ENCODE peak calls at places on chromosomes 16 and 17, in six cellular contexts. K is mesenchymal stem cell, V is aorta, S is pancreas, H is neuronal stem cell, E is SK-N-SH. N is an unnamed sample.

GRCh38 chr17:69637399-69638165 is 223.1 kb downstream of the MAP2K6 start:
- DNase-seq in K (peak; percentile 20), V (no peak), H (no peak), E (no peak), S (no peak), N (no peak)

GRCh38 chr17:21369395-21369794 is 6.8 kb upstream of the KCNJ12 start:
- DNase-seq in S (no peak), H (no peak), K (no peak), E (no peak), V (no peak), N (no peak)

GRCh38 chr17:45430738-45431530 is 1.7 kb downstream of the ARHGAP27 start:
- DNase-seq in V (peak; percentile 79), H (no peak), S (peak; percentile 71), E (no peak), K (peak; percentile 47), N (no peak)

GRCh38 chr17:1883536-1883935 is 53.7 kb downstream of the RPA1 start:
- DNase-seq in V (no peak), K (no peak), H (no peak), S (no peak), E (no peak), N (no peak)

GRCh38 chr16:85667261-85667660 is 21.5 kb downstream of the GINS2 start:
- DNase-seq in E (no peak), H (no peak), K (no peak), S (no peak), V (no peak), N (no peak)

GRCh38 chr16:50351952-50352351 is 16.8 kb downstream of the BRD7 start:
- DNase-seq in H (no peak), E (no peak), K (no peak), S (no peak), V (no peak), N (no peak)

GRCh38 chr16:83793179-83793578 is 14.6 kb upstream of the HSBP1 start:
- DNase-seq in K (no peak), E (no peak), S (no peak), V (no peak), H (no peak), N (no peak)

GRCh38 chr17:21161498-21162393 is 35.0 kb downstream of the DHRS7B start:
- DNase-seq in K (peak; percentile 12), S (no peak), V (no peak), H (no peak), E (no peak), N (no peak)

GRCh38 chr17:21001111-21001812 is 41.5 kb downstream of the USP22 start:
- DNase-seq in H (no peak), S (no peak), E (no peak), K (peak; percentile 35), V (no peak), N (no peak)

GRCh38 chr16:51276335-51276734 is 125.3 kb upstream of the SALL1 start:
- DNase-seq in V (no peak), S (no peak), K (peak; percentile 13), H (no peak), E (no peak), N (no peak)

GRCh38 chr17:79914813-79915740 is 75.8 kb upstream of the CBX4 start:
- DNase-seq in E (no peak), H (no peak), K (no peak), S (peak; percentile 24), V (peak; percentile 64), N (no peak)
- H3K27me3 ChIP-seq in E (peaks cover 2% of the 10 kb centered on the region), H (peaks cover 76% of the 10 kb centered on the region), K (peaks cover 60% of the 10 kb centered on the region), S (no peaks in the 10 kb centered on the region), V (no peaks in the 10 kb centered on the region), N (peaks cover 78% of the 10 kb centered on the region)

GRCh38 chr17:76444518-76445311 is 8.2 kb downstream of the UBE2O start:
- DNase-seq in K (peak; percentile 49), H (no peak), E (no peak), S (no peak), V (peak; percentile 42), N (no peak)
- H3K27me3 ChIP-seq in K (no peaks in the 10 kb centered on the region), H (no peaks in the 10 kb centered on the region), E (no peaks in the 10 kb centered on the region), S (no peaks in the 10 kb centered on the region), V (no peaks in the 10 kb centered on the region), N (no peaks in the 10 kb centered on the region)

GRCh38 chr17:73492802-73493139 is 151.5 kb downstream of the SDK2 start:
- DNase-seq in V (no peak), H (no peak), E (peak; percentile 93), K (no peak), S (no peak), N (no peak)
- H3K27me3 ChIP-seq in V (no peaks in the 10 kb centered on the region), H (no peaks in the 10 kb centered on the region), E (no peaks in the 10 kb centered on the region), K (peaks cover 32% of the 10 kb centered on the region), S (no peaks in the 10 kb centered on the region), N (no peaks in the 10 kb centered on the region)

DNA sequence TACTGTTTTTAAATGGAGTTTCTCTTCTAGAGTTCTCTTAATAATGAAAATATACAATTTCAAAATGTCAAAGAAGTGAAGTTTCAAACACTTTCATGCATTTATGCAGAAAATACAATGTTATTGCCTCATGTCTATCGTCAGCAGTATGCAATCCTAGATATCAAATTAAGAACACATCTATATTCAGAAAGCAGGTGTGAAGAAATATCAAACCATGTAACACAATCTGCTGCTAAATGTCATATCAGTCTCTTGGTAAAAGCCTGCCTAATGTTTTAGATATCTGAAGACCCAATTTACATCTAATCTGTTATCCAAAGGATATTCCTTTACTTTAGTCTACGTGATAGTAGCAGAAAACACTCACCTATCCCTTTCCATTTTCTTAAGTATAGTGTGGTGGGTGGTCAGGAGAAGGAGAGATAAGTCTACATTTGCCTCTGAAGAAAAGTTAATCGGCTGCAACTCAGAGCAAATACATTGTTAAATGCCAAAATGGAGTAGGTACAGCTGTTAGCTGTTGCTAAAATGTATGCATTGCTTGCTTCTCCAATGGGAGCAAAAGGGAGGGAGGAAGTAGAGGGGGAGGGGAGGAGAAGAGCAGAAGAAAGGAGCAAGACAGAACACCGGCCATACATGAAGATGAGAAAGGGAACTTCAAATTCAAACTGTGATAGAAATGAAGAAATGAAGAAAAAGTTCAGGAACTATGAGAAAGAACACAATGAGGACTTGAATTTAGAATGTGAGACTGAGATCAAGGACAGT is 64.9 kb downstream of the ITFG1 start:
- DNase-seq in V (no peak), S (no peak), H (no peak), E (no peak), K (no peak), N (no peak)
- H3K27me3 ChIP-seq in V (no peaks in the 10 kb centered on the region), S (no peaks in the 10 kb centered on the region), H (no peaks in the 10 kb centered on the region), E (no peaks in the 10 kb centered on the region), K (no peaks in the 10 kb centered on the region), N (no peaks in the 10 kb centered on the region)

GRCh38 chr16:87499189-87499486 is 6.3 kb upstream of the ZCCHC14 start:
- DNase-seq in H (no peak), S (no peak), E (no peak), V (no peak), K (peak; percentile 59), N (no peak)

GRCh38 chr16:87492721-87493554 is at the start of gene ZCCHC14:
- DNase-seq in S (peak; percentile 99), H (peak; percentile 98), K (peak; percentile 99), V (peak; percentile 100), E (peak; percentile 99), N (peak; percentile 99)

GRCh38 chr16:87498324-87499188 is 5.7 kb upstream of the ZCCHC14 start:
- DNase-seq in H (no peak), S (no peak), V (no peak), K (no peak), E (no peak), N (no peak)

GRCh38 chr16:87495578-87495977 is 2.8 kb upstream of the ZCCHC14 start:
- DNase-seq in V (no peak), K (no peak), S (no peak), E (no peak), H (no peak), N (no peak)

GRCh38 chr16:87496101-87496801 is 3.4 kb upstream of the ZCCHC14 start:
- DNase-seq in V (peak; percentile 71), S (no peak), K (no peak), E (no peak), H (no peak), N (no peak)
- H3K27me3 ChIP-seq in V (no peaks in the 10 kb centered on the region), S (no peaks in the 10 kb centered on the region), K (no peaks in the 10 kb centered on the region), E (no peaks in the 10 kb centered on the region), H (no peaks in the 10 kb centered on the region), N (no peaks in the 10 kb centered on the region)

GRCh38 chr17:82734987-82735866 is at the start of gene FN3K:
- DNase-seq in K (peak; percentile 79), V (peak; percentile 88), E (peak; percentile 97), S (peak; percentile 77), H (peak; percentile 69), N (peak; percentile 47)
- H3K27me3 ChIP-seq in K (no peaks in the 10 kb centered on the region), V (no peaks in the 10 kb centered on the region), E (no peaks in the 10 kb centered on the region), S (no peaks in the 10 kb centered on the region), H (no peaks in the 10 kb centered on the region), N (no peaks in the 10 kb centered on the region)